ENCODE peak calls at places on chromosomes 5 and 9, in eight cellular contexts. M is transverse colon, E is upper lobe of left lung, O is upper lobe of right lung, A is A549, P is left lung, V is PC-3, F is mucosa of descending colon. J is an unnamed sample.

GRCh38 chr9:126638571-126639132 is 24.9 kb downstream of the LMX1B start:
- DNase-seq in M (no peak), E (peak; percentile 85), O (no peak), A (no peak), P (no peak), V (no peak), F (no peak), J (no peak)

GRCh38 chr5:141484499-141485304 is at the start of gene PCDHGC4:
- DNase-seq in M (no peak), E (peak; percentile 71), O (no peak), A (no peak), P (no peak), V (no peak), F (no peak), J (no peak)

GRCh38 chr5:41871866-41872265 is 1.6 kb upstream of the OXCT1 start:
- DNase-seq in M (no peak), E (no peak), O (no peak), A (no peak), P (no peak), V (peak; percentile 61), F (no peak), J (no peak)

GRCh38 chr5:163503106-163504090 is 2.0 kb upstream of the MAT2B start:
- DNase-seq in M (peak; percentile 70), E (no peak), O (peak; percentile 70), A (peak; percentile 76), P (peak; percentile 70), V (peak; percentile 68), F (peak; percentile 70), J (peak; percentile 71)

GRCh38 chr5:89595065-89595464 is 712.1 kb upstream of the MEF2C start:
- DNase-seq in M (no peak), E (no peak), O (no peak), A (no peak), P (no peak), V (no peak), F (no peak), J (no peak)

GRCh38 chr5:119269061-119269579 is 86.7 kb upstream of the TNFAIP8 start:
- DNase-seq in M (peak; percentile 61), E (peak; percentile 14), O (peak; percentile 70), A (peak; percentile 53), P (peak; percentile 49), V (peak; percentile 38), F (peak; percentile 72), J (peak; percentile 68)

GRCh38 chr5:10653033-10653432 is 89.2 kb downstream of the ANKRD33B start:
- DNase-seq in M (no peak), E (no peak), O (no peak), A (no peak), P (peak; percentile 32), V (no peak), F (no peak), J (no peak)

GRCh38 chr5:103327893-103328292 is 69.3 kb downstream of the MACIR start:
- DNase-seq in M (no peak), E (no peak), O (no peak), A (no peak), P (no peak), V (no peak), F (no peak), J (no peak)

GRCh38 chr9:88989961-88990570 is 1.2 kb upstream of the S1PR3 start:
- DNase-seq in M (no peak), E (no peak), O (no peak), A (no peak), P (no peak), V (no peak), F (no peak), J (no peak)

GRCh38 chr5:32388429-32389111 is 56.0 kb downstream of the ZFR start:
- DNase-seq in M (no peak), E (no peak), O (no peak), A (no peak), P (no peak), V (peak; percentile 7), F (no peak), J (no peak)

DNA sequence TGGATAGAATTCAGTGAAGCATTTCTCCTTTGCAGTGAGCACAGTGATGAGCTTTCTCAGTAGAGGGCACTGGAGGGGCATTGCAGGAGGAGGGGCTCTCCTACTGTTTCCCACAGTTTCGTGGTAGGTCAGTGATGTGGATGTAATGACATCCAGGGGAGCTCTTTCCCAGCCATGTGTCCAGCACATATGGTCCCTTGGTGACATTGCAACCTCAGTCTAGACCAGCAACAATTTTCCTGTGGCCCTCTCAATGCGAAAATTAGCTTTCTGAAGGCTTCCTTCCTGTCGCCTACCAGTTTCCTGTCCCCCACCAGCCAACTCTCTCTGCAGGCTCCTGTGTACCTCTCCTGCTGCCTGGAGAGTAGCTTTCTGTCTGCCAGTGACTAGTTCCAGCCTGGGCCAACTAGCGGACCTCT is 6.9 kb upstream of the PDCL start:
- DNase-seq in M (no peak), E (no peak), O (no peak), A (no peak), P (no peak), V (no peak), F (no peak), J (no peak)
- TF ChIP-seq CTCF in M (no peak), E (no peak), O (peak; percentile 13), A (peak; percentile 14), P (no peak), V (no peak), F (no peak), J (no peak)

GRCh38 chr5:53029608-53030007 is 40.5 kb downstream of the ITGA2 start:
- DNase-seq in M (no peak), E (no peak), O (no peak), A (no peak), P (no peak), V (peak; percentile 60), F (no peak), J (no peak)

GRCh38 chr5:53032188-53032587 is 43.0 kb downstream of the ITGA2 start:
- DNase-seq in M (no peak), E (no peak), O (no peak), A (no peak), P (no peak), V (no peak), F (no peak), J (no peak)

GRCh38 chr5:53030828-53031425 is 41.8 kb downstream of the ITGA2 start:
- DNase-seq in M (no peak), E (no peak), O (no peak), A (no peak), P (no peak), V (no peak), F (no peak), J (no peak)

GRCh38 chr5:53034832-53035231 is 45.7 kb downstream of the ITGA2 start:
- DNase-seq in M (no peak), E (no peak), O (no peak), A (no peak), P (no peak), V (no peak), F (no peak), J (no peak)

DNA sequence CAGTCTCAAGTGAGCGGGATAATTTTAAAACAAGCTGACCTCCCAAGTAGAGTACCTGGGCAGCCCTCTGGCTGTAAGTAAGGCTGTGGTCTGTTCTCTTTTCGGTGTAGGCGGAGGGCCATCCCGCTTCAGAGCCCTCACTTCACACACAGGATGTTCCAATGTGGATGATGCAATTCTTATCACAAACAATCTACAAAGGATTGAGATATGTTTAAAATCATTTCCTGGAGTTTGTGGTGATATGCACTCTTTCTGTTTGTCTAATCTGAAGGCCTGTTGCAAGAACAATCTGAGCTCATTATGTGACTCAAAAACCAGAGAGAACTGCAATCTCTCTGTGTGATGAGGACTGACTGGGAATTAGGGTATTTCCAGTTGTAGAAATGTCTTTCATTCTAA is 42.5 kb downstream of the ITGA2 start:
- DNase-seq in M (no peak), E (no peak), O (no peak), A (peak; percentile 82), P (no peak), V (peak; percentile 55), F (no peak), J (no peak)
- H3K4me1 ChIP-seq in M (peaks cover 5% of the 10 kb centered on the region), E (peaks cover 27% of the 10 kb centered on the region), O (peaks cover 19% of the 10 kb centered on the region), A (peaks cover 93% of the 10 kb centered on the region), P (peaks cover 42% of the 10 kb centered on the region), V (peaks cover 84% of the 10 kb centered on the region), F (peaks cover 8% of the 10 kb centered on the region), J (no peaks in the 10 kb centered on the region)

DNA sequence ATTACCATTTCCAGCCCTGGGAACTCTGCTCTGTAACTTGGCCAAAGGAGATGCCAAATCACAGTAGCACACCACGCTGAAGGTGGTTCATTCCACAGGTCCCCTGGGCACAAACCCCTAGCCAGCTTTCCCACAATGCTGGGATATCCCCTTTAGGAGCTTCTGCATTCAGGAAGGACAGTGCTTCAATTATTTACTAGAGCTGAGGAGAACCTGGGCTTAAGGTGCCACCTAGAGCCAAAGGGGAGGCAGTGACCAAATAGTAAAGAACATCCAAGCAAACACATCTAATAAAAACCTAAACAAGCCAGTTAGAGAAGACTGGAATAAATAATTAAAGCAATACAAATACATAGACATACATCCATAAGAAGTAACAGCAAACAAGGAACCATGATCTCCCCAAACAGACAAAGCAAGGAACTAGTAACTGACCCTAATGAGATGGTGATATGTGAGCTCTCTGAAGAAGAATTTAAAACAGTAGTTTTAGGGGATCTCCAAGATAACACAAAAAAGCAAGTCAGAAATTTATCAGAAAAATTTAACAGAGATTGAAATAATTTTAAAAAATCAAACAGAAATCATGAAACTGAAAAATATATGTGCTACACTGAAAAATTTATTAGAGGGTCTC is 14.6 kb downstream of the KIF4B start:
- DNase-seq in M (no peak), E (no peak), O (no peak), A (peak; percentile 36), P (no peak), V (peak; percentile 15), F (no peak), J (no peak)
- TF ChIP-seq CTCF in M (no peak), E (no peak), O (no peak), A (peak; percentile 26), P (no peak), V (peak; percentile 49), F (no peak), J (peak; percentile 16)

DNA sequence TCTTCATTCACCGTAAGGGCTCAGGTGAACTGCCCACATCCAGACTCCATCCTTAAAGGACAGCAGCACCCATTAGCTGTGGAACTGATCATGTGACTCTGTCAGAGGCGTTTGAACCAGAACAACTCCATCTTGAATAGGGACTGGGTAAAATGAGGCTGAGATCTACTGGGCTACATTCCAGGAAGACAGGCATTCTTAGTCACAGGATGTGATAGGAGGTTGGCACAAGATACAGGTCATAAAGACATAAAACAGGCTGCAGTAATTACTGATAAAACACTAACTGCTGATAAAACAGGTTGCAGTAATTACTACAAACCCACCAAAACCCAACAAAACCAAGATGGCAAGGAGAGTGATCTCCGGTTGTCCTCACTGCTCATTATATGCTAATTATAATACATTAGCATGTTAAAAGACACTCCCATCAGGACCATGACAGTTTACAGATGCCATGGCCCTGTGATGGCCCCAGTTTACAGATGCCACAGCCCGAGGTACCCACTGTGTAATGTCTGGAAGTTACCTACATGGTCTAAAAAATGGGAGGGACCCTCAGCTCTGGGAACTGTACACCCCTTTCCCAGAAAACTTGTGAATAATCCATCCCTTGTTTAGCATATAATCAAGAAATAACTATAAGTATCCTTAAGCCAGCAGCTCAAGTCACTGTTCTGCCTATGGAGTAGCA is 28.6 kb downstream of the BICD2 start:
- DNase-seq in M (no peak), E (no peak), O (no peak), A (no peak), P (peak; percentile 8), V (no peak), F (no peak), J (no peak)
- H3K4me1 ChIP-seq in M (peaks cover 26% of the 10 kb centered on the region), E (peaks cover 57% of the 10 kb centered on the region), O (peaks cover 35% of the 10 kb centered on the region), A (no peaks in the 10 kb centered on the region), P (peaks cover 49% of the 10 kb centered on the region), V (no peaks in the 10 kb centered on the region), F (peaks cover 12% of the 10 kb centered on the region), J (peaks cover 47% of the 10 kb centered on the region)

GRCh38 chr9:128727626-128728248 is 3.8 kb upstream of the ZDHHC12 start:
- DNase-seq in M (no peak), E (no peak), O (no peak), A (no peak), P (no peak), V (no peak), F (no peak), J (no peak)
- TF ChIP-seq CTCF in M (no peak), E (no peak), O (no peak), A (no peak), P (no peak), V (no peak), F (no peak), J (no peak)

GRCh38 chr5:143341807-143342570 is 61.5 kb downstream of the NR3C1 start:
- DNase-seq in M (no peak), E (no peak), O (no peak), A (peak; percentile 54), P (no peak), V (peak; percentile 53), F (no peak), J (no peak)
- H3K4me1 ChIP-seq in M (no peaks in the 10 kb centered on the region), E (peaks cover 35% of the 10 kb centered on the region), O (peaks cover 32% of the 10 kb centered on the region), A (peaks cover 72% of the 10 kb centered on the region), P (peaks cover 39% of the 10 kb centered on the region), V (no peaks in the 10 kb centered on the region), F (no peaks in the 10 kb centered on the region), J (peaks cover 40% of the 10 kb centered on the region)